ENCODE peak calls at places on chromosomes 12 and 14, in seven cellular contexts. G is fibroblast of villous mesenchyme, Z is left lung, D is sigmoid colon, S is body of pancreas, Y is tibial nerve, U is heart right ventricle. N is an unnamed sample.

GRCh38 chr12:45732250-45732649 is 2.7 kb downstream of the ARID2 start:
- DNase-seq in G (no peak), Z (no peak), D (no peak), S (no peak), Y (no peak), U (no peak), N (no peak)

GRCh38 chr12:51958542-51958941 is 7.0 kb downstream of the ACVR1B start:
- DNase-seq in G (no peak), Z (no peak), D (no peak), S (no peak), Y (no peak), U (no peak), N (no peak)

GRCh38 chr12:31849090-31849687 is 110.0 kb upstream of the RESF1 start:
- DNase-seq in G (peak; percentile 57), Z (no peak), D (no peak), S (no peak), Y (no peak), U (no peak), N (no peak)

GRCh38 chr12:2023365-2023764 is 19.1 kb upstream of the DCP1B start:
- DNase-seq in G (no peak), Z (no peak), D (no peak), S (no peak), Y (no peak), U (no peak), N (no peak)

GRCh38 chr14:24903337-24903736 is 146.6 kb downstream of the STXBP6 start:
- DNase-seq in G (peak; percentile 70), Z (no peak), D (no peak), S (no peak), Y (no peak), U (no peak), N (peak; percentile 72)

GRCh38 chr12:70002097-70002911 is 177.3 kb downstream of the MYRFL start:
- DNase-seq in G (no peak), Z (no peak), D (peak; percentile 77), S (no peak), Y (peak; percentile 16), U (no peak), N (peak; percentile 51)

GRCh38 chr14:77043177-77043983 is 14.9 kb upstream of the IRF2BPL start:
- DNase-seq in G (peak; percentile 97), Z (no peak), D (peak; percentile 89), S (no peak), Y (peak; percentile 71), U (no peak), N (peak; percentile 99)

GRCh38 chr12:132554857-132555630 is 55.3 kb downstream of the LRCOL1 start:
- DNase-seq in G (no peak), Z (no peak), D (no peak), S (peak; percentile 52), Y (no peak), U (no peak), N (no peak)

GRCh38 chr12:65795453-65795852 is 28.8 kb upstream of the HMGA2 start:
- DNase-seq in G (no peak), Z (no peak), D (no peak), S (no peak), Y (no peak), U (no peak), N (no peak)

GRCh38 chr12:47804177-47804576 is 15.5 kb downstream of the HDAC7 start:
- DNase-seq in G (no peak), Z (no peak), D (no peak), S (no peak), Y (no peak), U (no peak), N (no peak)

GRCh38 chr12:27984275-27984674 is 11.7 kb upstream of the PTHLH start:
- DNase-seq in G (peak; percentile 61), Z (no peak), D (no peak), S (no peak), Y (no peak), U (no peak), N (peak; percentile 72)

GRCh38 chr12:108803428-108804105 is 53.8 kb downstream of the SSH1 start:
- DNase-seq in G (peak; percentile 94), Z (no peak), D (peak; percentile 94), S (peak; percentile 82), Y (peak; percentile 96), U (no peak), N (peak; percentile 93)

GRCh38 chr12:102059343-102059742 is 2.4 kb downstream of the WASHC3 start:
- DNase-seq in G (no peak), Z (no peak), D (no peak), S (no peak), Y (no peak), U (no peak), N (no peak)

GRCh38 chr12:58731096-58731495 is 189.2 kb downstream of the LRIG3 start:
- DNase-seq in G (no peak), Z (no peak), D (no peak), S (no peak), Y (no peak), U (no peak), N (no peak)

GRCh38 chr12:66387067-66387466 is 84.8 kb downstream of the HELB start:
- DNase-seq in G (no peak), Z (no peak), D (no peak), S (peak; percentile 57), Y (no peak), U (no peak), N (peak; percentile 15)

GRCh38 chr12:132286912-132287311 is 42.5 kb downstream of the GALNT9 start:
- DNase-seq in G (no peak), Z (peak; percentile 53), D (no peak), S (no peak), Y (no peak), U (peak; percentile 3), N (no peak)

GRCh38 chr12:100858658-100859057 is 64.1 kb downstream of the ANO4 start:
- DNase-seq in G (peak; percentile 14), Z (no peak), D (no peak), S (no peak), Y (no peak), U (no peak), N (peak; percentile 75)

GRCh38 chr12:58369576-58369975 is 428.2 kb downstream of the ATP23 start:
- DNase-seq in G (no peak), Z (no peak), D (no peak), S (no peak), Y (no peak), U (no peak), N (no peak)

GRCh38 chr14:76863724-76864407 is 37.7 kb downstream of the LRRC74A start:
- DNase-seq in G (no peak), Z (no peak), D (peak; percentile 78), S (peak; percentile 28), Y (peak; percentile 41), U (peak; percentile 48), N (no peak)

DNA sequence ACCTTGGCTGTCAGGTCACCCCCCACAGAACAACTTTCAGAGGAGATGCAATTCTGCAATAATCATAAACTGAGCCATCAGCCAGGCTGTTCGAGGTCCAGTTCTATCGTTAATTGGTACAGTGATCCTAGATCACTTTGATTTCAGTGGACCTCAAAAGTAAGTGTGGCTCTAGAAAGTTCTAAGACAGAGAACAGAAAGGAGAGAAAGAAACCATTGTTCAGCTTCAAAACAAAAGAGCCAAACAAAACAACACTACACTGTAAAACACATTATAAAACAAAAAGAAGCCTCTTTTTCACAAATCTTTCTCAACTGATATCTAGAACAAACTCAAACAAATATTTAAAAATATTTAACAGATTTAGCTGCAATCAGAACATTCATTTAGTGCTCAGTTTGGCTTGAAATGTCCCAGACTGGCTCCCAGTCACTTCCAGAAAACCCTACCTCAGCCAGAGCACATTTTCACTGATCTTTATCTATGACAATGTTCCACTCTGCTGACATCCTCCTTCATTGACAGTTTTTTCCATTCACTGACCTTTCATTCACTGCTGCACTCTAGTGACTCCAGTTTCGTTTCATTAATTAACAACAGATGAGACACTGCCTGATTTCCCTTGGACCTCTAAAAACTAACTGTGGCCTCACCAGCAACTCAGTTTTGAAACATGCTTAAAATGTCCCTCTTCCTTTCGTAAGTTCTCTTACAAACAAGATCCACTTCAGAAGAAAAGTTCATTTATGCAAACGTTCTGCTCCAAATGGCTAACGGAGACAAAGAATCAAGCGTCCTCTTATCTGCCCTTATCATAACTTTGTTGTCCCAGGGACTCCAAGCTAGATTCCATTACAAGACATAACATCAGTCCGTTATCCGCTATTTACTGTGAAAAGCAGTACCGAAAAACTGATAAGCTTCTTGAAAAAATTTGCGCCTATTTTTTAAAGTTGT is 56.8 kb downstream of the DUSP16 start:
- DNase-seq in G (peak; percentile 89), Z (no peak), D (no peak), S (no peak), Y (peak; percentile 21), U (no peak), N (peak; percentile 82)
- H3K4me3 ChIP-seq in G (peak overlapping the region; percentile 43), Z (no peak overlapping the region), D (no peak overlapping the region), S (no peak overlapping the region), Y (no peak overlapping the region), U (peak overlapping the region; percentile 23), N (peak overlapping the region; percentile 48)

GRCh38 chr14:94381149-94382030 is 7.0 kb downstream of the SERPINA1 start:
- DNase-seq in G (no peak), Z (no peak), D (peak; percentile 22), S (no peak), Y (no peak), U (no peak), N (no peak)
- TF ChIP-seq CTCF in G (no peak), Z (no peak), D (no peak), S (no peak), Y (no peak), U (no peak), N (no peak)

GRCh38 chr14:54772451-54772881 is 130.2 kb downstream of the GCH1 start:
- DNase-seq in G (peak; percentile 64), Z (no peak), D (no peak), S (no peak), Y (no peak), U (no peak), N (peak; percentile 71)

GRCh38 chr14:54768501-54768900 is 134.1 kb downstream of the GCH1 start:
- DNase-seq in G (no peak), Z (no peak), D (peak; percentile 54), S (no peak), Y (no peak), U (no peak), N (no peak)

GRCh38 chr14:54769955-54770863 is 132.4 kb downstream of the GCH1 start:
- DNase-seq in G (no peak), Z (no peak), D (no peak), S (no peak), Y (no peak), U (no peak), N (no peak)

GRCh38 chr14:54773171-54774006 is 129.2 kb downstream of the GCH1 start:
- DNase-seq in G (peak; percentile 100), Z (peak; percentile 88), D (peak; percentile 96), S (peak; percentile 71), Y (peak; percentile 85), U (peak; percentile 64), N (peak; percentile 99)

DNA sequence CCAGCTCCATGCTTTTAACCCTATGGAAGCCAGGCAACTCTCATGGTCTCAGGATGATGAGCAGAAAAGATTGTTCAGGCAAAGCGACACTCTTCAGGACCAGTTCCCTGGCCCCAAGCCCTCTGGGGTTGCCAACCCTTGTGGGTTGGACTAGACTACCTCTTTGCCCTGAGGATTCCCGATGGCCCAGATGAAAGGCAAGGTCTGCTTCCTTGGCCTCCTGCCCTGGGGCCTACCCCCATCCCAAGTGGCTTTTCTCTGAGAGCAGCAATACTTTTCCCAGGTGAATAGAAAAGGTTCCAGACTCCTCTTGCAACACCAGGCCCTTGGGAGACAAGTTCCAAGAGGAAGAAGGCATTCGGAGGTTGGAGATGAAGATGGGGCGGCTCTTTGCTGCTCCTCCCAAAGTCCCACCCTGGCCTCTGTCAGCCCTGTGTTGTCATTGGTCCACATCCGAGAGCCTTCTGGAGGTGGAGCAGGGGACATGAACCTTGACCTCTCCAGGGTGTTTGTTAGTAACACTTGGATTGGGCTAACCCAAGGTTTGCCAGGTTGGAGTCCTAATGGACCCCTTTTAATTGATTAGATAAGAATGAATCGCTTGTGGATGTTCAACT is 131.1 kb downstream of the GCH1 start:
- DNase-seq in G (no peak), Z (no peak), D (peak; percentile 66), S (no peak), Y (no peak), U (no peak), N (no peak)
- H3K4me3 ChIP-seq in G (no peak overlapping the region), Z (no peak overlapping the region), D (no peak overlapping the region), S (no peak overlapping the region), Y (no peak overlapping the region), U (no peak overlapping the region), N (no peak overlapping the region)

GRCh38 chr12:9940370-9940769 is 8.2 kb upstream of the CLEC2A start:
- DNase-seq in G (peak; percentile 13), Z (no peak), D (no peak), S (no peak), Y (no peak), U (no peak), N (no peak)
- TF ChIP-seq CTCF in G (peak; percentile 48), Z (no peak), D (no peak), S (peak; percentile 6), Y (no peak), U (peak; percentile 43), N (peak; percentile 52)

N was measured in AG10803.